ENCODE peak calls at places on chromosomes 4 and X, in six cellular contexts. C is PC-3, B is tibial artery, L is OCI-LY7, J is cardiac muscle cell, Y is stomach. W is an unnamed sample. For H3K4me1 and H3K9me3, the result is how much of the 10 kb centered on the place peaks cover.

GRCh38 chr4:144754562-144755410 is 108.8 kb downstream of the HHIP start:
- DNase-seq in C (peak), B (no peak), L (no peak), J (peak), Y (no peak), W (no peak)

GRCh38 chr4:74364649-74365491 is at the start of gene EREG:
- DNase-seq in C (no peak), B (peak), L (no peak), J (peak), Y (no peak), W (no peak)

GRCh38 chrX:15601932-15602331 is 1.2 kb upstream of the ACE2 start:
- DNase-seq in C (no peak), B (no peak), L (no peak), J (no peak), Y (no peak), W (no peak)

GRCh38 chr4:47566566-47566965 is 81.5 kb downstream of the ATP10D start:
- DNase-seq in C (no peak), B (no peak), L (no peak), J (no peak), Y (no peak), W (no peak)

GRCh38 chrX:139086243-139086642 is 374.7 kb upstream of the FGF13 start:
- DNase-seq in C (no peak), B (no peak), L (no peak), J (no peak), Y (no peak), W (no peak)

GRCh38 chr4:165684177-165684870 is 188.7 kb upstream of the TLL1 start:
- DNase-seq in C (peak), B (no peak), L (no peak), J (peak), Y (no peak), W (no peak)

GRCh38 chr4:95417531-95417930 is 131.2 kb downstream of the UNC5C start:
- DNase-seq in C (peak), B (no peak), L (no peak), J (no peak), Y (no peak), W (no peak)

GRCh38 chr4:52870225-52870624 is 8.1 kb downstream of the RASL11B start:
- DNase-seq in C (no peak), B (no peak), L (no peak), J (no peak), Y (peak), W (no peak)

GRCh38 chr4:108181704-108182103 is 13.0 kb upstream of the LEF1 start:
- DNase-seq in C (no peak), B (no peak), L (peak), J (no peak), Y (no peak), W (peak)

GRCh38 chr4:47374477-47374876 is 89.0 kb downstream of the COMMD8 start:
- DNase-seq in C (peak), B (no peak), L (no peak), J (no peak), Y (no peak), W (no peak)

GRCh38 chr4:95761871-95762270 is 78.0 kb upstream of the PDHA2 start:
- DNase-seq in C (peak), B (no peak), L (no peak), J (no peak), Y (no peak), W (no peak)

GRCh38 chrX:47030339-47030738 is 47.9 kb upstream of the RGN start:
- DNase-seq in C (peak), B (no peak), L (peak), J (peak), Y (no peak), W (no peak)

GRCh38 chr4:94338681-94339351 is 3.8 kb downstream of the HPGDS start:
- DNase-seq in C (no peak), B (no peak), L (no peak), J (no peak), Y (no peak), W (no peak)

GRCh38 chrX:115393271-115393670 is 103.8 kb downstream of the LUZP4 start:
- DNase-seq in C (peak), B (no peak), L (no peak), J (peak), Y (no peak), W (no peak)

GRCh38 chr4:139746430-139746829 is 80.8 kb downstream of the MGST2 start:
- DNase-seq in C (no peak), B (no peak), L (no peak), J (no peak), Y (no peak), W (no peak)

GRCh38 chrX:45083314-45083713 is 117.4 kb downstream of the DIPK2B start:
- DNase-seq in C (no peak), B (no peak), L (no peak), J (no peak), Y (no peak), W (peak)

GRCh38 chr4:14787894-14788293 is 214.4 kb upstream of the CPEB2 start:
- DNase-seq in C (peak), B (no peak), L (peak), J (peak), Y (no peak), W (no peak)

GRCh38 chr4:161208564-161208963 is 955.2 kb downstream of the FSTL5 start:
- DNase-seq in C (no peak), B (no peak), L (no peak), J (no peak), Y (no peak), W (no peak)

GRCh38 chr4:4293279-4293678 is 3.2 kb downstream of the ZBTB49 start:
- DNase-seq in C (no peak), B (no peak), L (no peak), J (no peak), Y (no peak), W (no peak)

GRCh38 chr4:6988016-6988715 is 55.0 kb upstream of the TADA2B start:
- DNase-seq in C (no peak), B (no peak), L (no peak), J (no peak), Y (no peak), W (no peak)

GRCh38 chr4:114036426-114036825 is 57.0 kb upstream of the ARSJ start:
- DNase-seq in C (no peak), B (no peak), L (no peak), J (no peak), Y (no peak), W (no peak)

GRCh38 chr4:183729069-183729406 is 69.9 kb downstream of the TRAPPC11 start:
- DNase-seq in C (no peak), B (no peak), L (no peak), J (no peak), Y (no peak), W (no peak)

GRCh38 chrX:9662148-9662547 is 103.5 kb downstream of the GPR143 start:
- DNase-seq in C (peak), B (no peak), L (no peak), J (peak), Y (no peak), W (no peak)

GRCh38 chr4:186693159-186693815 is 30.4 kb downstream of the FAT1 start:
- DNase-seq in C (peak), B (peak), L (no peak), J (peak), Y (peak), W (no peak)

GRCh38 chrX:49053223-49054072 is 5.4 kb upstream of the CCDC120 start:
- DNase-seq in C (peak), B (no peak), L (peak), J (peak), Y (peak), W (peak)

GRCh38 chr4:123943976-123944375 is 547.4 kb downstream of the SPRY1 start:
- DNase-seq in C (no peak), B (no peak), L (no peak), J (peak), Y (no peak), W (no peak)

GRCh38 chrX:12469296-12469695 is 321.9 kb upstream of the PRPS2 start:
- DNase-seq in C (peak), B (no peak), L (no peak), J (no peak), Y (no peak), W (no peak)

GRCh38 chr4:94642561-94642866 is 115.2 kb upstream of the BMPR1B start:
- DNase-seq in C (no peak), B (no peak), L (no peak), J (no peak), Y (no peak), W (no peak)

GRCh38 chr4:182449186-182449880 is 206.1 kb downstream of the TENM3 start:
- DNase-seq in C (peak), B (peak), L (no peak), J (no peak), Y (no peak), W (no peak)

GRCh38 chrX:16511776-16512400 is 138.1 kb upstream of the S100G start:
- DNase-seq in C (no peak), B (no peak), L (no peak), J (peak), Y (no peak), W (no peak)

DNA sequence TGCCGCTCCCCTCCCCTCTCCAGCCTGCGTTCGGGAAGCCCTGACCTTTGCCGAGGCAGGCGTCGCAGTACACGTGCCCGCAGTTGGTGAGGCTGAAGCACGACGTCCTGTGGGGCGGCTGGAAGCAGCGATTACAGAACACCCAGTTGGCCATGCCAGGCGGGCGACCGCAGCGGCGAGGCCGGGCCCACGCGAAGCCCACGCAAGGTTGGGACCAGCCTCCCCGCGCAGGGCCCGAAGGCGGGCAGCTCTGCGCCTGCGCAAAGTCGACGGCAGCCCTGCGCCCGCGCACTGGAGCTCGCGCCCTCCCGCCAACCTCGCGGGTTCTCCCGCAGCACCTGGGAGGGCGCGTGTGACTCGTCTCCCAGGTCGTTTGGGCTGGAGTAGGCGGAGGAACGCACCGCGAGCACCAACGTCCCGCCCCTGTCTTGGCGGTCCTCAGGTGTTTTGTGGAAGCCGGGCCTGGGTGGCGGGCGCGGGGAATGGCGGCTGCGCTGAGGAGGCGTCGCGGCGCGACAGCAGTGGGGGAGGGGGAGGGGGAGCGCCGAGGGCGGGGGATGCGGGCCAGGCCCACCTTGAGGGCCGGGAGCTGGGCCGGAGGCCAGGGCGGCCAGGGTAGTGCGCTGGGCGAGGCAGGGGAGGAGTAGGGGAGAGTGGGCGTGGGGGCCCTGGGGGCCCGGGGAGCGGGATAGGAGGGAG is at the start of gene RNF212:
- DNase-seq in C (no peak), B (no peak), L (no peak), J (peak), Y (peak), W (peak)
- H3K4me3 ChIP-seq in C (no peak), B (peak), L (no peak), J (peak), Y (peak), W (no peak)

GRCh38 chrX:124341361-124342132 is 4.8 kb upstream of the SH2D1A start:
- DNase-seq in C (no peak), B (no peak), L (no peak), J (no peak), Y (no peak), W (no peak)

GRCh38 chrX:124344246-124344645 is 2.1 kb upstream of the SH2D1A start:
- DNase-seq in C (no peak), B (no peak), L (peak), J (no peak), Y (no peak), W (no peak)

GRCh38 chrX:124346064-124346876 is at the start of gene SH2D1A:
- DNase-seq in C (no peak), B (no peak), L (peak), J (no peak), Y (no peak), W (peak)

GRCh38 chrX:124342174-124342867 is 4.0 kb upstream of the SH2D1A start:
- DNase-seq in C (no peak), B (no peak), L (no peak), J (no peak), Y (no peak), W (no peak)

GRCh38 chrX:124343016-124343415 is 3.3 kb upstream of the SH2D1A start:
- DNase-seq in C (no peak), B (no peak), L (no peak), J (no peak), Y (no peak), W (peak)
- H3K4me1 ChIP-seq in C (under half), B (under half), L (half or more), J (under half), Y (under half), W (under half)

DNA sequence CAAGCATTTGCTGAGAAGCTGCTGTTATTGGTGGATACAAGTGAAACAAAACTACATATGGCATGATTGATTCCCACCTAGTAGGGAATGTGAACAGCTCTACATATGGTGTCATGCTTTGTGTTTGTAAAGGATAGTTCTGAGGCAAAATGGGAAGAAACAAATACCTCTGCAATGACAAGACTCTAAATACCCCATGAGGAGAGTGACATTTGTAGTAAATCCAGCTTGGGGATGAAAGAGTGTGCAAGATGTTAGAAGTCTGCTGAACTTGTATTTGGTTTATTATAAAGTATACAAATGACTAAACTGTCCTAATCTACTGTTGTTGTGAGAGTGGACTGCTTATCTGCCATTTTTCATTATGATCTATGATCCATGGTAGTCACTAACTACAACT is 120.8 kb upstream of the HS3ST1 start:
- DNase-seq in C (no peak), B (no peak), L (no peak), J (no peak), Y (no peak), W (no peak)
- H3K9me3 ChIP-seq in C (under half), B (under half), L (under half), J (under half), Y (under half), W (under half)

GRCh38 chr4:2041234-2042130 is 17.6 kb upstream of the NAT8L start:
- DNase-seq in C (peak), B (peak), L (peak), J (peak), Y (peak), W (peak)

GRCh38 chr4:2042207-2042946 is 16.8 kb upstream of the NAT8L start:
- DNase-seq in C (no peak), B (no peak), L (peak), J (no peak), Y (peak), W (peak)

GRCh38 chr4:2043396-2044118 is 15.6 kb upstream of the NAT8L start:
- DNase-seq in C (no peak), B (no peak), L (no peak), J (no peak), Y (no peak), W (no peak)

GRCh38 chr4:2042947-2043395 is 16.2 kb upstream of the NAT8L start:
- DNase-seq in C (no peak), B (no peak), L (no peak), J (no peak), Y (no peak), W (no peak)

DNA sequence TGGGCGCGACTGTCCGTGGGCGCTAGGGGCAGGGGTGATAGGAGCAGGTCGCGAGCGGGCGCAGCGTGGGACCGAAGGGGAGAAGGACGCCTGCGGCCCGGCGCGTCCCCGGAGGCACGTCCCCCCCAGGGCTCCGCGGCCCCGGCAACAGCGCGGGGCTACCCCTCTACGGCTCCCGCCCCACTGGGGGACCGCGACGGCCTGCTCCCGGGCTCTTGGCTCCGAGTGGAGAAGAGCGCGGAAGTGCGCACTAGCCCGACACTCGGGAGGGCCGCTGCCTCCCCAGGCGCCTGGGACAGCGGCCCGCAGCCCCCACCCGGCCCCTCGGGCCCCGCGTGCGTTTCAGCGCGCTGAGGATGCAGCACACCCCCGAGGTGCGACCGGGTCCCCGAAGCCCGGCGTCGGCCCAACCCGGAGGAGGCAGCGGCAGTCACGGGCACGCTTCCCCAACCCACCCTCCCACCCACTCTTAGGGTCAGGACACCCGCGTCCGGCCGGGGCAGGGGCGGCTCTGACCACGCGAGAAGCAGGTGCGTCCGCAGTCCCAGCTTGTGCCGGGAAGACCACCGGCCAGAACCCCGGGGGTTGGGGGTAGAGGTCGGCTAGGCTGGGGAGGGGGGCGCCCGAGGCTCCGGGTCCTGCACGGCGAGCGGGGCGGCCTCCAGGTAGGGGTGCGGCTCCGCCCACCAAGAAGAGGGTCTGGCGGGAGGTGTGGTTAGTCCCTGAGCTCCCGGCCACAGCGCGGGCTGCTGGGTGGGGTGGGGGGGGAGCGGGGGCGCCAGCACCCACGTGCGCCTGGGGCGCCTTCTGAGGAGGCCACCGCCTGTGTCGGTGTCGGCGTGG is 18.5 kb upstream of the NAT8L start:
- DNase-seq in C (no peak), B (no peak), L (no peak), J (no peak), Y (no peak), W (no peak)
- H3K4me3 ChIP-seq in C (peak), B (no peak), L (no peak), J (peak), Y (peak), W (no peak)

GRCh38 chrX:154529206-154529612 is 13.2 kb upstream of the FAM3A start:
- DNase-seq in C (no peak), B (no peak), L (no peak), J (peak), Y (no peak), W (no peak)

GRCh38 chrX:154526901-154527675 is 11.1 kb upstream of the FAM3A start:
- DNase-seq in C (peak), B (peak), L (peak), J (peak), Y (peak), W (peak)

GRCh38 chrX:154532690-154533089 is 14.0 kb downstream of the G6PD start:
- DNase-seq in C (no peak), B (no peak), L (no peak), J (no peak), Y (no peak), W (no peak)

GRCh38 chrX:154531626-154532025 is 15.0 kb downstream of the G6PD start:
- DNase-seq in C (no peak), B (peak), L (no peak), J (no peak), Y (no peak), W (no peak)

GRCh38 chrX:154530286-154530685 is 14.3 kb upstream of the FAM3A start:
- DNase-seq in C (no peak), B (no peak), L (no peak), J (no peak), Y (no peak), W (no peak)
- H3K4me1 ChIP-seq in C (under half), B (under half), L (under half), J (under half), Y (under half), W (under half)

GRCh38 chr4:133995243-133995960 is 206.2 kb downstream of the PABPC4L start:
- DNase-seq in C (no peak), B (no peak), L (no peak), J (no peak), Y (no peak), W (no peak)
- H3K9me3 ChIP-seq in C (under half), B (under half), L (under half), J (under half), Y (under half), W (under half)

GRCh38 chr4:2268357-2269205 is 6.7 kb upstream of the MXD4 start:
- DNase-seq in C (no peak), B (no peak), L (no peak), J (no peak), Y (no peak), W (no peak)
- H3K4me3 ChIP-seq in C (no peak), B (no peak), L (no peak), J (no peak), Y (no peak), W (no peak)

DNA sequence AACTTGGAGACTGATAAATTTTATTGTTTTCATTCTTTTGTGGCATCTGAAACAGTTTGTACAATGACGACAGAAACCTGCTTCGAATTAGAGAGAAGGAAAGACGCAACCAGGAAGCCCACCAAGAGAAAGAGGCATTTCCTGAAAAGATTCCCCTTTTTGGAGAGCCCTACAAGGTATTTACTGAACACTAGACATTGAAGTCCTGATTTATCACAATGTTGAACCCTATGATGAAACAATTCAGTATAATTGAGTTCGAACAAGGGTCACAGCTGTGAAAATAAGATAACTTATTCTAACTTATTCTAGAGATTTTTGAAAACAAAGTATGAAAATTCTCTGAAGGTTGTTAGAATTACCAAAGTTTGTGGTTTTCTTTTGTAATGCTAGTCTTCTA is 111.3 kb downstream of the AFF1 start:
- DNase-seq in C (no peak), B (no peak), L (no peak), J (peak), Y (no peak), W (no peak)
- H3K4me1 ChIP-seq in C (under half), B (half or more), L (under half), J (half or more), Y (under half), W (under half)

DNA sequence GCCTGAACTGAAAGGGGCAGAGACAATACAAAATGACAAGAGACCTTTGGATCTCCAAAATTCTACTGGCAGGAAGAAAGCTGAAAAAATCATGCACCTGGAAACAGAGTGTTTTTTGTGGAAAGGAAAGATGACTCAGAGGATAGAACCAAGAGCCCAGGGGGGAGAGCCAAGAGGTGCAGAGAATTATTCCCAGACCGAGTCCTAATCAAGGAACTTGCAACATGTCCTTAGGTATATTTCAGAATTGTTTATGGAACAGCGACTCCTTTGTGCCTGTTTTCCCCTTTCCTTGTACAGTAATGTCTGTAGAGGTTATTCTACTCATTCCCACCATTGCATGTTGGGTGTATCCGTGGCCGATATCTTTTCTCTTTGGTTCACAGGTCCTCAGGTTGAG is 71.7 kb downstream of the YIPF6 start:
- DNase-seq in C (peak), B (no peak), L (no peak), J (no peak), Y (no peak), W (no peak)
- H3K9me3 ChIP-seq in C (under half), B (under half), L (under half), J (under half), Y (under half), W (under half)

GRCh38 chr4:105630670-105631655 is 77.5 kb downstream of the INTS12 start:
- DNase-seq in C (no peak), B (no peak), L (no peak), J (no peak), Y (no peak), W (no peak)
- H3K4me3 ChIP-seq in C (no peak), B (no peak), L (no peak), J (no peak), Y (no peak), W (no peak)